ENCODE peak calls at places on chromosomes 2 and 18, in five cellular contexts. One of them, this sample, is unnamed.

GRCh38 chr2:212488611-212489010 is 50.0 kb downstream of the ERBB4 start:
- DNase-seq in AG10803: no peak
- DNase-seq in RPMI7951: no peak
- DNase-seq in EH: no peak
- DNase-seq in Right ventricle myocardium inferior: no peak
- DNase-seq in this sample: no peak

GRCh38 chr2:43832457-43832856 is 6.2 kb downstream of the ABCG5 start:
- DNase-seq in RPMI7951: no peak
- DNase-seq in Right ventricle myocardium inferior: no peak
- DNase-seq in EH: peak
- DNase-seq in AG10803: peak
- DNase-seq in this sample: no peak

GRCh38 chr2:102809291-102810189 is 47.7 kb downstream of the TMEM182 start:
- DNase-seq in Right ventricle myocardium inferior: no peak
- DNase-seq in RPMI7951: no peak
- DNase-seq in AG10803: no peak
- DNase-seq in EH: no peak
- DNase-seq in this sample: no peak

GRCh38 chr2:105272176-105272575 is 30.6 kb downstream of the GPR45 start:
- DNase-seq in AG10803: no peak
- DNase-seq in RPMI7951: no peak
- DNase-seq in Right ventricle myocardium inferior: no peak
- DNase-seq in EH: no peak
- DNase-seq in this sample: no peak

GRCh38 chr2:9975805-9976447 is 24.4 kb downstream of the GRHL1 start:
- DNase-seq in Right ventricle myocardium inferior: no peak
- DNase-seq in AG10803: peak
- DNase-seq in EH: peak
- DNase-seq in RPMI7951: peak
- DNase-seq in this sample: peak

GRCh38 chr2:202314116-202314515 is 48.6 kb downstream of the NOP58 start:
- DNase-seq in AG10803: no peak
- DNase-seq in EH: no peak
- DNase-seq in Right ventricle myocardium inferior: no peak
- DNase-seq in RPMI7951: no peak
- DNase-seq in this sample: no peak

GRCh38 chr2:187102381-187102780 is 253.4 kb upstream of the ZSWIM2 start:
- DNase-seq in EH: no peak
- DNase-seq in AG10803: peak
- DNase-seq in Right ventricle myocardium inferior: no peak
- DNase-seq in RPMI7951: no peak
- DNase-seq in this sample: no peak

GRCh38 chr18:13625355-13625754 is 101.0 kb downstream of the FAM210A start:
- DNase-seq in EH: no peak
- DNase-seq in RPMI7951: no peak
- DNase-seq in Right ventricle myocardium inferior: no peak
- DNase-seq in AG10803: no peak
- DNase-seq in this sample: no peak

GRCh38 chr2:233919938-233920337 is 2.8 kb downstream of the TRPM8 start:
- DNase-seq in AG10803: no peak
- DNase-seq in Right ventricle myocardium inferior: no peak
- DNase-seq in EH: peak
- DNase-seq in RPMI7951: peak
- DNase-seq in this sample: no peak

GRCh38 chr18:55199291-55199963 is 240.2 kb upstream of the CCDC68 start:
- DNase-seq in AG10803: peak
- DNase-seq in RPMI7951: no peak
- DNase-seq in EH: no peak
- DNase-seq in Right ventricle myocardium inferior: no peak
- DNase-seq in this sample: no peak

GRCh38 chr2:207467716-207468347 is 61.9 kb upstream of the CREB1 start:
- DNase-seq in RPMI7951: peak
- DNase-seq in EH: peak
- DNase-seq in Right ventricle myocardium inferior: no peak
- DNase-seq in AG10803: peak
- DNase-seq in this sample: peak

GRCh38 chr18:8478166-8478967 is 130.9 kb upstream of the RAB12 start:
- DNase-seq in AG10803: peak
- DNase-seq in Right ventricle myocardium inferior: no peak
- DNase-seq in RPMI7951: peak
- DNase-seq in EH: peak
- DNase-seq in this sample: peak

GRCh38 chr2:777546-777945 is 100.3 kb upstream of the TMEM18 start:
- DNase-seq in AG10803: no peak
- DNase-seq in RPMI7951: no peak
- DNase-seq in EH: no peak
- DNase-seq in Right ventricle myocardium inferior: no peak
- DNase-seq in this sample: no peak

GRCh38 chr18:45590546-45590945 is 24.7 kb upstream of the SLC14A2 start:
- DNase-seq in RPMI7951: no peak
- DNase-seq in EH: no peak
- DNase-seq in Right ventricle myocardium inferior: no peak
- DNase-seq in AG10803: no peak
- DNase-seq in this sample: no peak

GRCh38 chr2:74399785-74400184 is 19.7 kb upstream of the DCTN1 start:
- DNase-seq in Right ventricle myocardium inferior: no peak
- DNase-seq in AG10803: peak
- DNase-seq in RPMI7951: peak
- DNase-seq in EH: peak
- DNase-seq in this sample: no peak

GRCh38 chr2:172261292-172261691 is 158.6 kb upstream of the DLX2 start:
- DNase-seq in AG10803: no peak
- DNase-seq in RPMI7951: no peak
- DNase-seq in Right ventricle myocardium inferior: no peak
- DNase-seq in EH: peak
- DNase-seq in this sample: peak

GRCh38 chr2:129459881-129460280 is 519.6 kb upstream of the RAB6C start:
- DNase-seq in AG10803: no peak
- DNase-seq in RPMI7951: no peak
- DNase-seq in Right ventricle myocardium inferior: no peak
- DNase-seq in EH: no peak
- DNase-seq in this sample: no peak

GRCh38 chr2:66872926-66873714 is 438.2 kb downstream of the MEIS1 start:
- DNase-seq in RPMI7951: peak
- DNase-seq in EH: peak
- DNase-seq in AG10803: peak
- DNase-seq in Right ventricle myocardium inferior: no peak
- DNase-seq in this sample: no peak

GRCh38 chr2:241068942-241069810 is 32.9 kb downstream of the MTERF4 start:
- DNase-seq in EH: no peak
- DNase-seq in RPMI7951: no peak
- DNase-seq in AG10803: no peak
- DNase-seq in Right ventricle myocardium inferior: peak
- DNase-seq in this sample: no peak

GRCh38 chr2:219022041-219022440 is 19.3 kb downstream of the CFAP65 start:
- DNase-seq in EH: no peak
- DNase-seq in Right ventricle myocardium inferior: no peak
- DNase-seq in AG10803: no peak
- DNase-seq in RPMI7951: no peak
- DNase-seq in this sample: no peak

GRCh38 chr2:207320381-207321159 is 154.8 kb upstream of the KLF7 start:
- DNase-seq in RPMI7951: no peak
- DNase-seq in AG10803: no peak
- DNase-seq in Right ventricle myocardium inferior: no peak
- DNase-seq in EH: no peak
- DNase-seq in this sample: no peak

GRCh38 chr18:12906119-12906518 is 22.1 kb upstream of the PTPN2 start:
- DNase-seq in Right ventricle myocardium inferior: no peak
- DNase-seq in AG10803: no peak
- DNase-seq in RPMI7951: no peak
- DNase-seq in EH: no peak
- DNase-seq in this sample: no peak

GRCh38 chr2:241812730-241813079 is 3.7 kb downstream of the NEU4 start:
- DNase-seq in EH: no peak
- DNase-seq in RPMI7951: no peak
- DNase-seq in AG10803: no peak
- DNase-seq in Right ventricle myocardium inferior: peak
- DNase-seq in this sample: no peak

GRCh38 chr2:201969938-201970785 is 63.5 kb upstream of the FZD7 start:
- DNase-seq in EH: peak
- DNase-seq in AG10803: peak
- DNase-seq in Right ventricle myocardium inferior: no peak
- DNase-seq in RPMI7951: peak
- DNase-seq in this sample: no peak

GRCh38 chr2:19894135-19894792 is 7.5 kb downstream of the TTC32 start:
- DNase-seq in RPMI7951: no peak
- DNase-seq in EH: no peak
- DNase-seq in AG10803: no peak
- DNase-seq in Right ventricle myocardium inferior: no peak
- DNase-seq in this sample: no peak

GRCh38 chr2:9071032-9071431 is 67.5 kb upstream of the MBOAT2 start:
- DNase-seq in RPMI7951: peak
- DNase-seq in Right ventricle myocardium inferior: no peak
- DNase-seq in AG10803: peak
- DNase-seq in EH: peak
- DNase-seq in this sample: no peak

GRCh38 chr2:1886405-1886992 is 142.2 kb upstream of the PXDN start:
- DNase-seq in RPMI7951: peak
- DNase-seq in Right ventricle myocardium inferior: peak
- DNase-seq in AG10803: peak
- DNase-seq in EH: peak
- DNase-seq in this sample: no peak

GRCh38 chr18:9926223-9926894 is 12.5 kb downstream of the VAPA start:
- DNase-seq in AG10803: no peak
- DNase-seq in Right ventricle myocardium inferior: no peak
- DNase-seq in RPMI7951: no peak
- DNase-seq in EH: no peak
- DNase-seq in this sample: no peak

GRCh38 chr2:151176661-151177060 is 85.0 kb downstream of the RBM43 start:
- DNase-seq in EH: no peak
- DNase-seq in RPMI7951: no peak
- DNase-seq in Right ventricle myocardium inferior: no peak
- DNase-seq in AG10803: no peak
- DNase-seq in this sample: no peak

GRCh38 chr2:130754811-130755210 is 529 bp upstream of the AMER3 start:
- DNase-seq in AG10803: no peak
- DNase-seq in EH: no peak
- DNase-seq in RPMI7951: no peak
- DNase-seq in Right ventricle myocardium inferior: no peak
- DNase-seq in this sample: no peak

GRCh38 chr2:43196773-43197567 is 29.4 kb downstream of the ZFP36L2 start:
- DNase-seq in RPMI7951: no peak
- DNase-seq in EH: no peak
- DNase-seq in AG10803: no peak
- DNase-seq in Right ventricle myocardium inferior: no peak
- DNase-seq in this sample: no peak

GRCh38 chr18:13680612-13681011 is 45.7 kb downstream of the FAM210A start:
- DNase-seq in AG10803: no peak
- DNase-seq in Right ventricle myocardium inferior: no peak
- DNase-seq in RPMI7951: no peak
- DNase-seq in EH: no peak
- DNase-seq in this sample: no peak

GRCh38 chr2:96113951-96114350 is 2.4 kb downstream of the ADRA2B start:
- DNase-seq in RPMI7951: no peak
- DNase-seq in AG10803: no peak
- DNase-seq in Right ventricle myocardium inferior: peak
- DNase-seq in EH: no peak
- DNase-seq in this sample: no peak

GRCh38 chr2:159063677-159064076 is 95.2 kb downstream of the TANC1 start:
- DNase-seq in EH: no peak
- DNase-seq in RPMI7951: no peak
- DNase-seq in AG10803: no peak
- DNase-seq in Right ventricle myocardium inferior: no peak
- DNase-seq in this sample: no peak

GRCh38 chr2:128599700-128600099 is 281.0 kb upstream of the HS6ST1 start:
- DNase-seq in Right ventricle myocardium inferior: no peak
- DNase-seq in RPMI7951: no peak
- DNase-seq in EH: no peak
- DNase-seq in AG10803: no peak
- DNase-seq in this sample: no peak

GRCh38 chr2:10141736-10142639 is 19.4 kb downstream of the RRM2 start:
- DNase-seq in EH: no peak
- DNase-seq in RPMI7951: no peak
- DNase-seq in Right ventricle myocardium inferior: peak
- DNase-seq in AG10803: no peak
- DNase-seq in this sample: no peak

GRCh38 chr2:102736174-102736606 is 25.6 kb upstream of the TMEM182 start:
- DNase-seq in RPMI7951: no peak
- DNase-seq in EH: peak
- DNase-seq in Right ventricle myocardium inferior: peak
- DNase-seq in AG10803: peak
- DNase-seq in this sample: no peak

This sample was measured in HS-27A.